ENCODE peak calls at places on chromosomes 5 and 9, in four cellular contexts. A is mesothelial cell of epicardium, I is brain microvascular endothelial cell, L is fibroblast of the aortic adventitia. H is an unnamed sample.

GRCh38 chr5:128966375-128966774 is 1.1 kb downstream of the SLC27A6 start:
- DNase-seq in L (no peak), A (no peak), I (no peak), H (no peak)

GRCh38 chr9:133113163-133113927 is 7.7 kb downstream of the RALGDS start:
- DNase-seq in A (no peak), L (no peak), I (no peak), H (no peak)

GRCh38 chr9:111232997-111233790 is 96.8 kb downstream of the OR2K2 start:
- DNase-seq in I (no peak), A (no peak), L (peak; percentile 68), H (no peak)

GRCh38 chr5:3590967-3591900 is 4.4 kb upstream of the IRX1 start:
- DNase-seq in A (no peak), L (no peak), I (no peak), H (no peak)

GRCh38 chr5:113789769-113790168 is 276.3 kb downstream of the YTHDC2 start:
- DNase-seq in L (no peak), A (no peak), I (no peak), H (no peak)

GRCh38 chr9:13485068-13485596 is 205.6 kb upstream of the MPDZ start:
- DNase-seq in L (peak; percentile 99), I (peak; percentile 61), A (no peak), H (no peak)

GRCh38 chr5:96001262-96001661 is 39.6 kb upstream of the ELL2 start:
- DNase-seq in A (no peak), I (no peak), L (no peak), H (no peak)

GRCh38 chr9:16032799-16033198 is 480.0 kb downstream of the CCDC171 start:
- DNase-seq in L (peak; percentile 50), A (no peak), I (no peak), H (no peak)

GRCh38 chr5:76083555-76084495 is 642 bp downstream of the SV2C start:
- DNase-seq in L (no peak), I (no peak), A (no peak), H (no peak)

GRCh38 chr5:153222956-153223355 is 267.5 kb upstream of the GRIA1 start:
- DNase-seq in A (no peak), I (peak; percentile 25), L (no peak), H (no peak)

GRCh38 chr5:55511010-55511409 is 23.8 kb downstream of the PLPP1 start:
- DNase-seq in L (no peak), I (no peak), A (no peak), H (no peak)

GRCh38 chr5:78361226-78361993 is 993 bp downstream of the SCAMP1 start:
- DNase-seq in A (no peak), I (peak; percentile 37), L (peak; percentile 77), H (no peak)

GRCh38 chr5:74903165-74903787 is 37.1 kb upstream of the FAM169A start:
- DNase-seq in I (no peak), A (no peak), L (no peak), H (no peak)

GRCh38 chr5:161305601-161306000 is 240.9 kb downstream of the GABRB2 start:
- DNase-seq in A (no peak), L (no peak), I (no peak), H (no peak)

GRCh38 chr5:54909126-54909525 is 76.3 kb downstream of the ESM1 start:
- DNase-seq in L (peak; percentile 42), I (no peak), A (no peak), H (no peak)

GRCh38 chr9:129081388-129081889 is 528 bp downstream of the DOLPP1 start:
- DNase-seq in L (no peak), A (no peak), I (no peak), H (no peak)

GRCh38 chr9:26744362-26744965 is 148.1 kb downstream of the CAAP1 start:
- DNase-seq in A (no peak), I (no peak), L (peak; percentile 62), H (no peak)

GRCh38 chr9:134759913-134760312 is 118.3 kb downstream of the COL5A1 start:
- DNase-seq in L (no peak), I (no peak), A (no peak), H (no peak)

GRCh38 chr9:2771101-2771500 is 53.8 kb downstream of the KCNV2 start:
- DNase-seq in I (no peak), A (no peak), L (peak; percentile 80), H (no peak)

GRCh38 chr5:56534102-56534501 is 281.2 kb upstream of the MAP3K1 start:
- DNase-seq in A (no peak), L (no peak), I (no peak), H (no peak)

GRCh38 chr9:95167998-95168397 is 149.5 kb downstream of the FANCC start:
- DNase-seq in A (no peak), L (peak; percentile 96), I (peak; percentile 95), H (no peak)

GRCh38 chr9:137445275-137445807 is 4.2 kb upstream of the ENTPD8 start:
- DNase-seq in L (peak; percentile 80), I (peak; percentile 74), A (no peak), H (peak; percentile 73)

GRCh38 chr5:121962943-121963342 is 1.2 kb downstream of the SRFBP1 start:
- DNase-seq in I (no peak), L (no peak), A (no peak), H (no peak)

DNA sequence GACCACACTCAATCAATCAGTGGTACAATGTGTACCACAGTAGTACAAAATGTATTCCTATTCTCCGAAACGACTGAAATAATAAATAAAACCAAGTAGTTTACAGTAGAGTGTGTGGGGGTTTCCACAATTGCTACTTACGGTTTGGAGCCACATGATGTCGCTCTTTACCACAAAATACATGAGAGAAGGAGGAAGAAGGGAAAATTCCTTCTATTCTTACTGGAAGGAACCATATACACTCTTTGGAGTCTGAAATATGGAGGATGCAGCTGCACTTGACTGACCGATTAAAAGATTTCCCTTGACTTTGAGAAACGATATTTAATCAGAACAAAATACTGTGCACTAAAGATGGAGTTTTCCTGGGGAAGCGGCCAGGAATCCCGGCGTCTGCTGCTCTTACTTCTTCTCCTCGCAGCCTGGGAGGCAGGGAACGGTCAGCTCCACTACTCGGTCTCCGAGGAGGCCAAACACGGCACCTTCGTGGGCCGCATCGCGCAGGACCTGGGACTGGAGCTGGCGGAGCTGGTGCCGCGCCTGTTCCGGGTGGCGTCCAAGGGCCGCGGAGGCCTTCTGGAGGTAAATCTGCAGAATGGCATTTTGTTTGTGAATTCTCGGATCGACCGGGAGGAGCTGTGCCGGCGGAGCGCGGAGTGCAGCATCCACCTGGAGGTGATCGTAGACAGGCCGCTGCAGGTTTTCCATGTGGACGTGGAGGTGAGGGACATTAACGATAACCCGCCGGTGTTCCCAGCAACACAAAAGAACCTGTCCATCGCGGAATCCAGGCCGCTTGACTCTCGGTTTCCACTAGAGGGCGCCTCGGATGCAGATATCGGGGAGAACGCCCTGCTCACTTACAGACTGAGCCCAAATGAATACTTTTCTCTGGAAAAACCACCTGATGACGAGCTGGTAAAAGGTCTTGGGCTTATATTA is at the start of gene PCDHA4:
- DNase-seq in I (no peak), L (peak; percentile 16), A (no peak), H (no peak)
- TF ChIP-seq CTCF in I (peak; percentile 51), L (peak; percentile 38), A (peak; percentile 62), H (no peak)

GRCh38 chr5:14801792-14802191 is 69.8 kb downstream of the ANKH start:
- DNase-seq in L (no peak), I (no peak), A (no peak), H (no peak)
- TF ChIP-seq CTCF in L (no peak), I (no peak), A (no peak), H (no peak)

GRCh38 chr9:1157836-1158235 is 107.7 kb downstream of the DMRT2 start:
- DNase-seq in A (no peak), I (no peak), L (no peak), H (no peak)
- TF ChIP-seq CTCF in A (no peak), I (no peak), L (no peak), H (no peak)

GRCh38 chr5:62412549-62413329 is at the start of gene IPO11:
- DNase-seq in I (peak; percentile 99), A (peak; percentile 97), L (peak; percentile 99), H (peak; percentile 99)
- TF ChIP-seq CTCF in I (no peak), A (no peak), L (no peak), H (no peak)

DNA sequence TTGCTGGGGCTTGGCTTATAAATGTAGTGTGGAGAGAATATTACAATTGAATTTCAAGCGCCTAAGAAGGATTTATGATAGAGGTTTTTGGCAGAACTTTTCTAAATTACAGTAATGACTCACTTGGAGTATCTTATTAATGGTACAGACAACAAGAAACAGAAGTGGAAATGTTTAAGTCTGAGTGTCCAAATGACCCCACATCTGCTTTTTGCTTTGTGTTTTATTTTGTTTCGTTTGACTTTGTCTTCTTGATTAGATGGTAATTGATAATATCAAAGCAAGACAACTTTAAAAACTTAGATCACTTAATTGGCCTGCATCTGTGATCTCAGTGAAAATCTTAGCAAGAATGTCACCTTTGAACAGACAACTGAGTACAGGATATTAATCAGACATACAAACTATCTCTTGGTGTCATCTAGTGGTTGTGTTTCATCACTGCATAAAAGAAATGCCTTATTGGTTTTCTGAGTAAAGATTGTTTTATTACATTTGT is 577.4 kb downstream of the ISL1 start:
- DNase-seq in A (no peak), I (no peak), L (peak; percentile 2), H (no peak)
- TF ChIP-seq CTCF in A (peak; percentile 32), I (peak; percentile 33), L (peak; percentile 23), H (no peak)

GRCh38 chr9:124038790-124039633 is 27.4 kb downstream of the LHX2 start:
- DNase-seq in L (no peak), I (no peak), A (no peak), H (no peak)
- TF ChIP-seq CTCF in L (no peak), I (peak; percentile 31), A (no peak), H (no peak)

GRCh38 chr5:53733853-53734252 is 173.4 kb downstream of the NDUFS4 start:
- DNase-seq in A (no peak), I (no peak), L (no peak), H (no peak)
- TF ChIP-seq CTCF in A (no peak), I (peak; percentile 11), L (no peak), H (no peak)

GRCh38 chr5:5755888-5756287 is 333.4 kb downstream of the ICE1 start:
- DNase-seq in A (no peak), I (no peak), L (no peak), H (no peak)
- TF ChIP-seq CTCF in A (no peak), I (no peak), L (no peak), H (no peak)

GRCh38 chr5:123099514-123100151 is 10.6 kb downstream of the PRDM6 start:
- DNase-seq in A (no peak), L (peak; percentile 43), I (no peak), H (no peak)
- TF ChIP-seq CTCF in A (no peak), L (no peak), I (peak; percentile 4), H (no peak)

GRCh38 chr5:104139840-104140239 is 577.3 kb upstream of the NUDT12 start:
- DNase-seq in A (no peak), I (no peak), L (no peak), H (no peak)
- TF ChIP-seq CTCF in A (peak; percentile 50), I (no peak), L (no peak), H (no peak)